ENCODE peak calls at places on chromosomes 4 and X, in four cellular contexts. Z, U, Y and F are unnamed samples.

GRCh38 chrX:21666679-21667078 is 8.5 kb upstream of the KLHL34 start:
- DNase-seq in Z (no peak), U (no peak), Y (no peak), F (no peak)

GRCh38 chrX:11189097-11189496 is 78.0 kb downstream of the HCCS start:
- DNase-seq in Z (no peak), U (no peak), Y (no peak), F (no peak)

GRCh38 chrX:39677987-39678840 is 419.5 kb downstream of the BCOR start:
- DNase-seq in Z (no peak), U (no peak), Y (no peak), F (no peak)

GRCh38 chrX:77743720-77744119 is 42.3 kb downstream of the ATRX start:
- DNase-seq in Z (no peak), U (no peak), Y (no peak), F (no peak)

GRCh38 chr4:4625488-4625887 is 83.6 kb upstream of the STX18 start:
- DNase-seq in Z (no peak), U (no peak), Y (no peak), F (no peak)

GRCh38 chr4:40811886-40812857 is 62.4 kb downstream of the NSUN7 start:
- DNase-seq in Z (no peak), U (no peak), Y (no peak), F (no peak)

GRCh38 chr4:111814961-111815360 is 330.3 kb upstream of the FAM241A start:
- DNase-seq in Z (no peak), U (no peak), Y (no peak), F (no peak)

GRCh38 chr4:144371479-144371878 is 231.0 kb upstream of the GYPA start:
- DNase-seq in Z (no peak), U (no peak), Y (no peak), F (no peak)